ENCODE peak calls at places on chromosomes 13 and 19, in six cellular contexts. R, U, G, X, A and P are unnamed samples.

GRCh38 chr13:106010836-106011235 is 524.6 kb downstream of the EFNB2 start:
- DNase-seq in G (no peak), A (no peak), R (no peak), U (no peak), X (no peak), P (no peak)

GRCh38 chr19:17333611-17334413 is 843 bp downstream of the ANO8 start:
- DNase-seq in X (no peak), R (no peak), A (no peak), U (no peak), G (no peak), P (peak; percentile 32)

GRCh38 chr13:103431880-103432279 is 365.7 kb upstream of the SLC10A2 start:
- DNase-seq in A (no peak), U (no peak), R (no peak), X (no peak), G (no peak), P (no peak)

GRCh38 chr13:66556306-66556705 is 673.8 kb downstream of the PCDH9 start:
- DNase-seq in X (no peak), R (no peak), A (no peak), U (no peak), G (no peak), P (no peak)

GRCh38 chr13:95237310-95237870 is 63.9 kb downstream of the ABCC4 start:
- DNase-seq in A (no peak), U (no peak), G (no peak), R (no peak), X (no peak), P (no peak)

GRCh38 chr19:6069268-6069771 is 41.0 kb downstream of the RFX2 start:
- DNase-seq in R (no peak), U (peak; percentile 9), X (no peak), A (peak; percentile 46), G (peak; percentile 36), P (no peak)

GRCh38 chr13:75675421-75675820 is 39.3 kb downstream of the LMO7 start:
- DNase-seq in U (no peak), R (no peak), A (no peak), G (no peak), X (no peak), P (no peak)

GRCh38 chr13:104571161-104571889 is 1505.1 kb upstream of the SLC10A2 start:
- DNase-seq in R (peak; percentile 92), X (no peak), G (no peak), U (peak; percentile 62), A (peak; percentile 69), P (peak; percentile 77)

GRCh38 chr19:41774515-41774980 is 19.2 kb downstream of the CEACAM6 start:
- DNase-seq in U (no peak), X (no peak), G (no peak), A (no peak), R (peak; percentile 55), P (peak; percentile 32)

DNA sequence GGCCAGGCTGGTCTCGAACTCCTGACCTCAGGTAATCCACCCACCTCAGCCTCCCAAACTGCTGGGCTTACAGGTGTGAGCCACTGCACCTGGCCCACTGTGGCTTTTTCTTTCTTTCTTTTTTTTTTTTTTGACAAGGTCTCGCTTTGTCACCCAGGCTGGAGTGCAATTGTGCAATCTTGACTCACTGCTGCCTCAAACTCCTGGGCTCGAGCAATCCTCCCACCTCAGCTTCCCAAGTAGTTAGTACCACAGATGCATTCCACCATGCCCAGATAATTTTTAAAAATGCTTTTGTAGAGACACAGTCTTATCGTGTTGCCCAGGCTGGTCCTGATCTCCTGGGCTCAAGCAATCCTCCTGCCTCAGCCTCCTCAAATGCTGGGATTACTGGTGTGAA is 12.1 kb upstream of the FCGBP start:
- DNase-seq in U (no peak), R (no peak), A (no peak), X (no peak), G (no peak), P (no peak)
- H3K27ac ChIP-seq in U (no peak overlapping the region), R (no peak overlapping the region), A (no peak overlapping the region), X (no peak overlapping the region), G (no peak overlapping the region), P (no peak overlapping the region)

GRCh38 chr19:11578342-11579142 is 1.1 kb upstream of the ACP5 start:
- DNase-seq in G (no peak), X (no peak), R (peak; percentile 39), U (peak; percentile 61), A (peak; percentile 80), P (peak; percentile 61)
- H3K27ac ChIP-seq in G (no peak overlapping the region), X (no peak overlapping the region), R (peak overlapping the region; percentile 53), U (no peak overlapping the region), A (no peak overlapping the region), P (peak overlapping the region; percentile 48)

DNA sequence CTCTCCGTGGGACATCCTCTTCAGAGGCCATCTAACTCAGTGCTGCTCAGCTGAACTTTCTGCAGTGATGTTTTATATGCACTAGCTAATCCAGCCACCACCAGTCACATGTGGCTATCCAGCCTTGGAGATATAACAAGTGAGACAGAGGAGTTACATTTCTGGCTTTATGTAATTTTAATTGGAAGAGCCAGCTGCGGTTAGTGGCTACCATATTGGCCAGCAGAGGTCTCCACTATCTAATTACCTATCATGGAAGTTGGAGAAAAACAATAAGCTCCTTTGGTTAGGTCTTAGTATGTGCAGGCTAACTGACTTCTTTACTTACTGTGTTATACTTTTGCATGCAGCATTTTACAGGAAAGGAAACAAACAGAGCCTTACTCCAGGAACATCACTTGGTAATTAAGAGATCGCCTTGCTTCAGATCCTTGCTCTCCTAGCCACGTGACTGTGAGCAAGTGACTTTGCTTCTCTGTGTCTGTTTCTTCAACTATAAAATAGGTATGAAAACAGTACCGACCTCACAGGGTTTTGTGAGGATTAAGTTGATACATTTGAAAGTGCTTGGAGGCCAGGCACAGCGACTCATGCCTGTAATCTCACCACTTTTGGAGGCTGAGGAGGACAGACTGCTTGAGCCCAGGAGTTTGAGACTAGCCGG is 1.6 kb upstream of the KLK10 start:
- DNase-seq in A (no peak), G (no peak), X (no peak), R (peak; percentile 70), U (no peak), P (peak; percentile 65)
- H3K27ac ChIP-seq in A (no peak overlapping the region), G (no peak overlapping the region), X (no peak overlapping the region), R (peak overlapping the region; percentile 72), U (no peak overlapping the region), P (no peak overlapping the region)

DNA sequence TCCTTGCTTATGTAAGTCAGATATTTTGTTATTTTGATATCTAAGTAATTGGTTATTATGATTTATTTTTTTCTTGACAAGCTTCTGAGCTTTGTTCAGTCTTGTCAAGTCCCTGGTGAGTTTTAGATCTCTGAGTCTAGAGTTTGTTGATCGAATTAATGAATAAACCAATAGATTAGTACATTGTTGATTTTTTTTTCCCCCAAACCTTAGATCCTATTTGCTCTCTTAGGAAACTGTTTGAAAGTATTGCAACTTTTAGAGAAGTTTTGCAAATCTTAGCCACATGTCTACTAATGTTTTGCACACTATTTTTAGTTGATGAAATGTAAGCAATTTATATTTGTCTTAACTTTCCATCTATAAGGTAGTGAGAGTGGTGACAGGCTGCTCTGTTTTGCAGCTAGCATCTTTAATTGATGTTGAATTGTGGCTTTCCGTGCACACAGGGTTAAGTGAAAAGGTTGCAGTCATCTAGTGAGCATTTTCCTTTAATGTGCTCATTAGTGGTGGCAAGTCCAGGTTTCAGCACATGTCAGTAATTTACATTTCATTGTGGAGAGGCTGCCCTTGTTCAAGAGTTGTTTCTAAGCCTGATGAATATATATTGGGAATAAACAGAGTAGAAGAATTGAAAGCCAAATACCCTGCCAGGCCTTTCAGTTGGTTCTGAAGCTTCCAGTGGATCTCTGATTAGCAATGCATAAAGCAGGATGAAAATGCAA is 86.3 kb downstream of the PCCA start:
- DNase-seq in X (no peak), A (no peak), R (no peak), G (no peak), U (no peak), P (no peak)
- H3K27ac ChIP-seq in X (no peak overlapping the region), A (no peak overlapping the region), R (no peak overlapping the region), G (no peak overlapping the region), U (no peak overlapping the region), P (no peak overlapping the region)

DNA sequence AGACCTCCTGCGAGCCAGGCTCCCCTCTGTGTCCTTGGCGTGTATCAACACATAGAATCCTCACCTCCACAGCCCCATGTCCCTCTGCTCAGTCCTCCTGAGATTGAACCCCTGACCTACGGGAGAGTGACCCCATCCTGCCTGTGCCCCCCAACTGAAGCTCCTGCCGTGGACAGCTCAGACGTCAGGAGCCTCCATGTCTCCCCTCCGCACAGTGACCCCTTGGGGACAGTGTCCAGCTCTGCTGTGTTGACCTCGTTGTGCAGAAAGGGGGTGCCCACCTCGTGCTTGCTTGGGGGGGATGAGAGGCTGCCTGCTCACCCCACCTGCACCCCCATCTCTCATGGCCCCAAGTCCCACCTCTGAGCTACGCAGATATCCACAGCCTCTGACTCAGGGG is 490 bp upstream of the SIGLEC9 start:
- DNase-seq in A (no peak), R (no peak), X (no peak), U (no peak), G (no peak), P (no peak)
- H3K27ac ChIP-seq in A (no peak overlapping the region), R (no peak overlapping the region), X (peak overlapping the region; percentile 61), U (peak overlapping the region; percentile 3), G (no peak overlapping the region), P (no peak overlapping the region)

GRCh38 chr19:52270266-52270885 is 989 bp downstream of the ZNF766 start:
- DNase-seq in A (no peak), X (no peak), U (peak; percentile 19), G (no peak), R (no peak), P (peak; percentile 3)
- H3K27ac ChIP-seq in A (peak overlapping the region; percentile 99), X (peak overlapping the region; percentile 79), U (peak overlapping the region; percentile 94), G (peak overlapping the region; percentile 96), R (peak overlapping the region; percentile 94), P (peak overlapping the region; percentile 97)